ENCODE peak calls at places on chromosome 17, in six cellular contexts. S is K562, K is SK-N-SH, G is H1, X is GM12878, F is HepG2. U is an unnamed sample.

GRCh38 chr17:14323522-14323981 is 22.7 kb downstream of the HS3ST3B1 start:
- DNase-seq in S (no peak), K (no peak), G (no peak), X (no peak), F (no peak), U (no peak)

GRCh38 chr17:40124279-40125141 is 2.7 kb downstream of the MSL1 start:
- DNase-seq in S (peak; percentile 41), K (no peak), G (no peak), X (no peak), F (no peak), U (no peak)

GRCh38 chr17:17598003-17598402 is 6.5 kb upstream of the PEMT start:
- DNase-seq in S (no peak), K (no peak), G (no peak), X (no peak), F (no peak), U (no peak)

GRCh38 chr17:42270175-42270545 is 6.0 kb downstream of the STAT5B start:
- DNase-seq in S (no peak), K (no peak), G (no peak), X (no peak), F (no peak), U (no peak)

GRCh38 chr17:57615836-57616235 is 129.3 kb downstream of the CCDC182 start:
- DNase-seq in S (no peak), K (no peak), G (no peak), X (no peak), F (no peak), U (no peak)

GRCh38 chr17:55612691-55613141 is 101.5 kb upstream of the SMIM36 start:
- DNase-seq in S (no peak), K (peak; percentile 76), G (no peak), X (no peak), F (no peak), U (no peak)

GRCh38 chr17:76384222-76384986 is at the start of gene SPHK1:
- DNase-seq in S (peak; percentile 91), K (peak; percentile 91), G (peak; percentile 83), X (no peak), F (peak; percentile 74), U (peak; percentile 51)

GRCh38 chr17:73559532-73559931 is 84.7 kb downstream of the SDK2 start:
- DNase-seq in S (no peak), K (no peak), G (no peak), X (no peak), F (no peak), U (no peak)

GRCh38 chr17:45895304-45895968 is 1.1 kb downstream of the MAPT start:
- DNase-seq in S (no peak), K (peak; percentile 91), G (peak; percentile 69), X (no peak), F (no peak), U (no peak)

GRCh38 chr17:42034059-42034458 is 14.2 kb downstream of the NKIRAS2 start:
- DNase-seq in S (no peak), K (no peak), G (no peak), X (no peak), F (no peak), U (no peak)

GRCh38 chr17:13153036-13153435 is 135.2 kb upstream of the ELAC2 start:
- DNase-seq in S (no peak), K (no peak), G (no peak), X (no peak), F (no peak), U (no peak)

GRCh38 chr17:17503566-17504130 is 7.5 kb upstream of the RASD1 start:
- DNase-seq in S (no peak), K (no peak), G (no peak), X (no peak), F (no peak), U (no peak)

GRCh38 chr17:31391496-31391949 is at the start of gene RAB11FIP4:
- DNase-seq in S (peak; percentile 45), K (peak; percentile 91), G (peak; percentile 52), X (no peak), F (no peak), U (no peak)

GRCh38 chr17:22459331-22459952 is 767.1 kb downstream of the KCNJ18 start:
- DNase-seq in S (no peak), K (no peak), G (no peak), X (no peak), F (no peak), U (no peak)
- TF ChIP-seq SIN3A in S (no peak), K (no peak), G (no peak), X (no peak), F (no peak), U (no peak)

GRCh38 chr17:4998027-4998665 is 396 bp downstream of the KIF1C start:
- DNase-seq in S (no peak), K (peak; percentile 67), G (peak; percentile 85), X (no peak), F (peak; percentile 40), U (no peak)

GRCh38 chr17:4999429-5000093 is 1.8 kb downstream of the KIF1C start:
- DNase-seq in S (no peak), K (no peak), G (no peak), X (no peak), F (no peak), U (no peak)

GRCh38 chr17:5000237-5000639 is 2.5 kb downstream of the KIF1C start:
- DNase-seq in S (no peak), K (no peak), G (no peak), X (no peak), F (no peak), U (no peak)

GRCh38 chr17:4997302-4998026 is at the start of the genes INCA1 and KIF1C:
- DNase-seq in S (peak; percentile 90), K (peak; percentile 99), G (peak; percentile 95), X (peak; percentile 42), F (peak; percentile 77), U (peak; percentile 72)

DNA sequence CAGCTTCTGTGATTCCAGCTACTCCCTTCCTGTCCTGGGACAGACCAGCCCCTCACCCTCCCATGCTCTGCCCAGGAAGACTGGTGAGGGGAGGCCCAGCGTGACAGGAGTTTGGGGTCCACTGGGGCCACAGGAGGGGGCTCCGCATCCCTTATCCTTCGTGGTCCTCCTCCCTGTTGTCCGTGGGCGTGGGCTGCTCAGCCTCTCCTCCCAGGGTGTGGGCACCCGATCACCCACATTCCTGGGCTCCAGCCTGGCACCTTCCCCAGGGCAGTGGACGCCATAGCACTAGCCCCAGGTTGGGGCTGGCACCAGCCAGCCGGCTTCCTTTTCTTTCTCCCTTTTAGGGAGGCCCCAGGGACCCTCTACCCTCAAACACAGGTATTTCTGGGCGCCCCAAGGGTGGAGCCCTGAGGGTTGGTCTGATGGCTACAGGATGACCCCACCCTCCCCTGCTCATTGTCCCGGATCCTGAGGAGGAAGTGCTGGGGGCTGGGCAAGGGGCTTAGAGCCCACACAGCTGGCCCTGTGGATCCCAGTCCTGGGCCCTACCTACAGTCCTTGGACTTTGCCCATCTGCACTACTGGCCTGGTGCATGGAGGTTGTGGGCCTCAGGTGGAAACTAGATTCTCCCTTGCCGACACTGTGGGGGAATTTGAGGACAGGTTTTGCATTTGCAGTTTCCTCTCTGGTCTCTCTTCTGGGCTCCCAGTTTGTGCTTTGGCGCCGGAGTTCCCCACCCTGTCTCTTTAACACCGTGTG is 1.1 kb downstream of the KIF1C start:
- DNase-seq in S (no peak), K (no peak), G (peak; percentile 51), X (no peak), F (peak; percentile 86), U (no peak)
- H3K9ac ChIP-seq in S (peak overlapping the region; percentile 95), K (peak overlapping the region; percentile 84), G (peak overlapping the region; percentile 62), X (peak overlapping the region; percentile 87), F (peak overlapping the region; percentile 92), U (peak overlapping the region; percentile 90)

GRCh38 chr17:58658804-58659713 is 32.8 kb downstream of the TEX14 start:
- DNase-seq in S (peak; percentile 96), K (peak; percentile 93), G (peak; percentile 86), X (peak; percentile 95), F (peak; percentile 95), U (peak; percentile 100)
- H3K4me2 ChIP-seq in S (peak overlapping the region; percentile 80), K (peak overlapping the region; percentile 80), G (peak overlapping the region; percentile 77), X (peak overlapping the region; percentile 60), F (peak overlapping the region; percentile 82), U (peak overlapping the region; percentile 60)

GRCh38 chr17:68231536-68231935 is 16.3 kb upstream of the AMZ2 start:
- DNase-seq in S (no peak), K (no peak), G (no peak), X (no peak), F (no peak), U (no peak)
- TF ChIP-seq SIN3A in S (no peak), K (no peak), G (no peak), X (no peak), F (no peak), U (no peak)

DNA sequence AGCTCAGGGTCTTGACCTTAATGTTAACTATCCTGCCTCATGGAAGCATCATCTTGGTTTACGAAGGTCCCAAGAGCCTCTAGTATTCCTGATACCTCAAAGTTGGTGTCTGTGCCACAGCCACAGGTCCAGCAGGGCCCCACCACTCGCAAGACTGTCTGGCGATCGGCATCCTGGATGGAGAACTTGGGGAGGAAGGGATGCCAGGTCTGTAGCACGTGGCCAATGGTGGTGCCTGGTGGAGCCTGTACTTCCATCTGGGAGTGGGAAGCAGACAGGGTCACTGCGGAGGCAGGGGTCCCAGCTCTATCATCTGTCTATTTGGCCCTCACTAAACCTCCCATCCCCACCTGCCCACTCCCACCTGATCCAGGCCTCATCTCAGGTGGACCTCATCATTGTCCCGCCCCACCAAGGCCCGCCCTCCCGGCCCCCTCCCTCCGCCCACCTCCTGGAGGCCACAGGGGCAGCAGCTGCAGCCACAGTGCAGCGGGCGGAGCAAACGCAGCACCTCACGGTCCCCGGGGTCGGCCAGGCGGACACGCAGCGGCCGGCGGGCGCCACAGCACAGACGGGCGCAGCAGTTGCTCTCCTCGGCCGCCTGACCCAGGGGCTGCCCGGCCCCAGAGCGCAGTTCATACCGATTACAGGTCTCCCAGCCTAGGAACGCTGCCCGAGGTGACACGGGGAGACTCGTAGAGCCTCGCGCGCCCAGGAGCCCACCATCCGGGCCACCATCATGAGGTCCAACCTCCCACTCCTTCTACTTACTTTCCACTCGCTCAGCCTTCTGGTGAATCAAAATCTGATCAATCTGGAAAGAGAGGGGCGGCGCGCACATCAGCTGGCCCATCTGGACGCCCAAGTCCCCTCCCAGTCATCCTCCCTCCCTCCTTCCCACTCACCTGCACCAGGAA is 1.4 kb downstream of the PLSCR3 start:
- DNase-seq in S (no peak), K (peak; percentile 17), G (no peak), X (no peak), F (no peak), U (no peak)
- H3K9ac ChIP-seq in S (peak overlapping the region; percentile 97), K (peak overlapping the region; percentile 89), G (no peak overlapping the region), X (peak overlapping the region; percentile 85), F (no peak overlapping the region), U (peak overlapping the region; percentile 75)

GRCh38 chr17:80647746-80648145 is 103.1 kb downstream of the RPTOR start:
- DNase-seq in S (no peak), K (no peak), G (no peak), X (no peak), F (no peak), U (no peak)
- H3K4me2 ChIP-seq in S (no peak overlapping the region), K (no peak overlapping the region), G (no peak overlapping the region), X (no peak overlapping the region), F (no peak overlapping the region), U (no peak overlapping the region)

GRCh38 chr17:52242268-52242667 is 83.8 kb upstream of the CA10 start:
- DNase-seq in S (no peak), K (no peak), G (no peak), X (no peak), F (no peak), U (no peak)
- TF ChIP-seq SIN3A in S (no peak), K (no peak), G (no peak), X (no peak), F (no peak), U (no peak)

U was measured in HCT116.